ENCODE peak calls at places on chromosomes 12 and 14, in eight cellular contexts. R is NCI-H2171, Z is Right ventricle myocardium superior, C is lung microvascular endothelial cell, S is pancreas, Y is iPS-NIHi11, T is nucleus accumbens, W is NCI-H1092. L is an unnamed sample.

GRCh38 chr12:58860788-58861240 is 59.5 kb downstream of the LRIG3 start:
- DNase-seq in R (no peak), Z (no peak), C (no peak), S (no peak), Y (no peak), T (no peak), W (no peak), L (no peak)

GRCh38 chr14:104226421-104227385 is 88.3 kb downstream of the KIF26A start:
- DNase-seq in R (no peak), Z (no peak), C (no peak), S (no peak), Y (no peak), T (no peak), W (no peak), L (no peak)

GRCh38 chr12:113850309-113851056 is 115.6 kb downstream of the RBM19 start:
- DNase-seq in R (no peak), Z (peak), C (no peak), S (no peak), Y (no peak), T (no peak), W (no peak), L (no peak)

GRCh38 chr14:64990291-64990690 is 3.6 kb downstream of the FNTB start:
- DNase-seq in R (no peak), Z (no peak), C (no peak), S (no peak), Y (no peak), T (no peak), W (no peak), L (no peak)

GRCh38 chr12:116592731-116593130 is 33.5 kb downstream of the MAP1LC3B2 start:
- DNase-seq in R (no peak), Z (peak), C (no peak), S (no peak), Y (no peak), T (no peak), W (no peak), L (no peak)

GRCh38 chr14:61526405-61527312 is 168.7 kb upstream of the HIF1A start:
- DNase-seq in R (no peak), Z (peak), C (peak), S (peak), Y (no peak), T (no peak), W (no peak), L (peak)

GRCh38 chr14:50318031-50318626 is 6.0 kb downstream of the DMAC2L start:
- DNase-seq in R (peak), Z (no peak), C (peak), S (no peak), Y (peak), T (no peak), W (no peak), L (no peak)

GRCh38 chr14:21991130-21991529 is 317.5 kb upstream of the OR4E1 start:
- DNase-seq in R (no peak), Z (no peak), C (no peak), S (no peak), Y (no peak), T (no peak), W (no peak), L (no peak)

GRCh38 chr14:82806426-82806825 is 1272.8 kb upstream of the SEL1L start:
- DNase-seq in R (no peak), Z (no peak), C (no peak), S (no peak), Y (no peak), T (no peak), W (no peak), L (no peak)

GRCh38 chr12:108819920-108820699 is 37.3 kb downstream of the SSH1 start:
- DNase-seq in R (no peak), Z (no peak), C (no peak), S (no peak), Y (no peak), T (no peak), W (no peak), L (no peak)

GRCh38 chr12:51238037-51238509 is 553 bp upstream of the DAZAP2 start:
- DNase-seq in R (no peak), Z (no peak), C (peak), S (peak), Y (no peak), T (no peak), W (no peak), L (no peak)

GRCh38 chr14:21536395-21537087 is 10.4 kb upstream of the SALL2 start:
- DNase-seq in R (no peak), Z (no peak), C (no peak), S (no peak), Y (peak), T (no peak), W (no peak), L (no peak)

GRCh38 chr12:121955258-121956040 is 37.1 kb downstream of the CFAP251 start:
- DNase-seq in R (no peak), Z (no peak), C (peak), S (no peak), Y (peak), T (no peak), W (no peak), L (no peak)

GRCh38 chr14:61632401-61633195 is 62.7 kb upstream of the HIF1A start:
- DNase-seq in R (peak), Z (no peak), C (no peak), S (no peak), Y (no peak), T (no peak), W (no peak), L (no peak)

GRCh38 chr12:23898121-23898520 is 51.3 kb downstream of the SOX5 start:
- DNase-seq in R (no peak), Z (no peak), C (no peak), S (no peak), Y (no peak), T (no peak), W (no peak), L (no peak)